ENCODE peak calls at places on chromosome 21, in eight cellular contexts. T, Q, I, G, A, Z, W and V are unnamed samples.

GRCh38 chr21:23613014-23613413 is 1994.3 kb downstream of the MRPL39 start:
- DNase-seq in T (no peak), Q (no peak), I (no peak), G (no peak), A (no peak), Z (no peak), W (no peak), V (no peak)

GRCh38 chr21:35697321-35697808 is 363.0 kb downstream of the SETD4 start:
- DNase-seq in T (peak; percentile 93), Q (no peak), I (peak; percentile 74), G (peak; percentile 61), A (peak; percentile 76), Z (peak; percentile 57), W (no peak), V (no peak)

GRCh38 chr21:43204638-43205037 is 35.8 kb downstream of the CRYAA start:
- DNase-seq in T (no peak), Q (no peak), I (peak; percentile 41), G (no peak), A (peak; percentile 1), Z (no peak), W (no peak), V (no peak)

GRCh38 chr21:43272591-43272990 is 103.8 kb downstream of the CRYAA start:
- DNase-seq in T (no peak), Q (no peak), I (no peak), G (peak; percentile 6), A (no peak), Z (no peak), W (no peak), V (no peak)

GRCh38 chr21:42578034-42578433 is 64.4 kb downstream of the SLC37A1 start:
- DNase-seq in T (no peak), Q (no peak), I (peak; percentile 36), G (no peak), A (no peak), Z (no peak), W (no peak), V (no peak)

GRCh38 chr21:35011681-35012080 is 37.4 kb downstream of the RUNX1 start:
- DNase-seq in T (no peak), Q (no peak), I (no peak), G (no peak), A (no peak), Z (no peak), W (no peak), V (no peak)

GRCh38 chr21:43778469-43779335 is 2.6 kb upstream of the CSTB start:
- DNase-seq in T (no peak), Q (no peak), I (no peak), G (no peak), A (no peak), Z (no peak), W (no peak), V (no peak)

GRCh38 chr21:17931080-17931479 is 111.9 kb upstream of the C21orf91 start:
- DNase-seq in T (peak; percentile 36), Q (no peak), I (no peak), G (no peak), A (no peak), Z (peak; percentile 22), W (peak; percentile 72), V (no peak)

GRCh38 chr21:43916691-43917514 is 51.9 kb downstream of the AGPAT3 start:
- DNase-seq in T (peak; percentile 83), Q (no peak), I (peak; percentile 59), G (no peak), A (no peak), Z (peak; percentile 85), W (no peak), V (peak; percentile 51)

GRCh38 chr21:25457411-25457810 is 149.9 kb downstream of the MRPL39 start:
- DNase-seq in T (peak; percentile 89), Q (no peak), I (no peak), G (no peak), A (no peak), Z (peak; percentile 87), W (peak; percentile 61), V (peak; percentile 84)

GRCh38 chr21:43367296-43367695 is 59.6 kb downstream of the SIK1 start:
- DNase-seq in T (no peak), Q (no peak), I (no peak), G (no peak), A (no peak), Z (no peak), W (no peak), V (no peak)

GRCh38 chr21:27513016-27513415 is 546.1 kb upstream of the ADAMTS5 start:
- DNase-seq in T (no peak), Q (no peak), I (no peak), G (no peak), A (no peak), Z (no peak), W (no peak), V (no peak)

GRCh38 chr21:35737899-35738341 is 322.4 kb downstream of the SETD4 start:
- DNase-seq in T (no peak), Q (no peak), I (peak; percentile 63), G (peak; percentile 48), A (peak; percentile 56), Z (peak; percentile 67), W (no peak), V (no peak)

GRCh38 chr21:29196021-29196663 is 65.7 kb downstream of the MAP3K7CL start:
- DNase-seq in T (peak; percentile 79), Q (peak; percentile 76), I (peak; percentile 66), G (no peak), A (peak; percentile 52), Z (peak; percentile 91), W (peak; percentile 55), V (peak; percentile 80)
- TF ChIP-seq CTCF in T (peak; percentile 67), Q (peak; percentile 28), I (no peak), G (no peak), A (no peak), Z (peak; percentile 63), W (peak; percentile 70), V (peak; percentile 68)

DNA sequence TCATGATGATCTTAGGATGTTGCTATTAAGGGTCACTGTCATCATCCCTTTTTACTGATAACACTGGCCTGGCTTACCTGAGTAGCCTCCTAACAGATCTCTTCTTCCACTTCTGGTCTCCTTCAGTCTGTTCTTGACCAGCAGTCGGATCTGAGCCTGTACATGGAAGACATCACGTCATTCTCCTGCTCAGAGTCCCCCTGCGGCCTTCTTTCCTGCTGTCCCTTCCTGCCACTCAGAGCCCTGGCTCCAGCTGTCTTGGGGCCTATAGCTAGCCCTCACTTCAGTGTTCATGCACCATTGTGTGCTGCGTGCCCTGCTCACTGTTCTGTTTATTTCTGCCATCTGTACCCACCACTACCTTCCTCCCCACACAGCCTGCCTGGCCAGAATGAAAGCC is 8.3 kb downstream of the ADARB1 start:
- DNase-seq in T (no peak), Q (no peak), I (no peak), G (no peak), A (no peak), Z (no peak), W (no peak), V (no peak)
- H3K4me3 ChIP-seq in T (no peak overlapping the region), Q (no peak overlapping the region), I (no peak overlapping the region), G (no peak overlapping the region), A (no peak overlapping the region), Z (no peak overlapping the region), W (no peak overlapping the region), V (no peak overlapping the region)

DNA sequence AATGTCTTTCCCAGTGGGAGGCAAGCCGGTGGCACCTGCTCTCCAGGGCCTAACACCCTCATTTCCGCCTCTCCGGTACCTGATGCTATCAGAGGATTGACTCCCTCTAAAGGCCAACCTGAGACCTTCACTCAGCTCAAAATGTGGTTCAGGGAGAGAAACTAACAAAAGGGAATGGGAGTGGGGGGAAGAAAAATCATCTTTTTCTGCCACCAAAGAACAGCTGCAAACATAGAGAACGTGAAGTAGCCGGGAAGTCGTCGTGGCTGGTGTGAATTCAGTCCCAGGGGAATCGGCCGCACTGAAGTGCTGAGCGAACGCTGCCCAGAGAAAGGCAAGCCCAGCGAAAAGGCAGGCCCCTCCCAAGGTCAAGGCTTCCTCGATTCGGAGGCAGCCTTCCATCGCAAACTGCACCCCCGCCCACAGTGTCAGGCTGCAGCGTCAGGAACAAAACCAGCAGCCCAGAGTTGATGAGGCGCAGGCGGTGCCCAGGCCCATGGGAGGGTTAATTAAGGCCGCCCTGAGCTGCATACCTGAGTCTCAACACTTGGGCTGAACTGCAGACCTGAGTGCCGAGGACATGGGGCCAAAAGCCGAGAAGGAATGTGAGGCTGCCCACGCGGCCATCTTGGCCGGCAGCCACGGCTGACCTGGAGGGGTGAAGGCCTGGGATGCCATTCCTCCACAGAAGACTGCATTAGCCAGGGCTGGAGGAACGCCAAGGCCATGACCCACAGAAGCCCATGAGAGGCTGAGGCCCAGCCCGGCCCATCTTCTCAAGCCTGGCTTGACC is 160.2 kb downstream of the PSMG1 start:
- DNase-seq in T (no peak), Q (no peak), I (peak; percentile 66), G (peak; percentile 56), A (peak; percentile 52), Z (no peak), W (no peak), V (no peak)
- TF ChIP-seq CTCF in T (no peak), Q (no peak), I (no peak), G (peak; percentile 38), A (no peak), Z (no peak), W (peak; percentile 37), V (peak; percentile 13)

GRCh38 chr21:16307256-16307655 is 577.5 kb downstream of the USP25 start:
- DNase-seq in T (no peak), Q (no peak), I (no peak), G (no peak), A (no peak), Z (no peak), W (no peak), V (no peak)
- H3K4me3 ChIP-seq in T (no peak overlapping the region), Q (no peak overlapping the region), I (no peak overlapping the region), G (peak overlapping the region; percentile 57), A (peak overlapping the region; percentile 28), Z (no peak overlapping the region), W (no peak overlapping the region), V (no peak overlapping the region)

GRCh38 chr21:37087188-37087587 is 14.1 kb downstream of the TTC3 start:
- DNase-seq in T (no peak), Q (no peak), I (no peak), G (no peak), A (peak; percentile 42), Z (no peak), W (no peak), V (no peak)
- TF ChIP-seq CTCF in T (no peak), Q (peak; percentile 53), I (no peak), G (peak; percentile 36), A (peak; percentile 18), Z (no peak), W (peak; percentile 8), V (no peak)

GRCh38 chr21:33264561-33264960 is 1.6 kb upstream of the IL10RB start:
- DNase-seq in T (no peak), Q (no peak), I (no peak), G (no peak), A (no peak), Z (no peak), W (no peak), V (no peak)

GRCh38 chr21:33266050-33266783 is at the start of gene IL10RB:
- DNase-seq in T (peak; percentile 80), Q (peak; percentile 64), I (peak; percentile 80), G (peak; percentile 78), A (peak; percentile 59), Z (peak; percentile 89), W (peak; percentile 85), V (no peak)

GRCh38 chr21:33267250-33267649 is 1.1 kb downstream of the IL10RB start:
- DNase-seq in T (no peak), Q (no peak), I (no peak), G (no peak), A (no peak), Z (no peak), W (no peak), V (no peak)

GRCh38 chr21:33266784-33267135 is 593 bp downstream of the IL10RB start:
- DNase-seq in T (peak; percentile 42), Q (no peak), I (no peak), G (no peak), A (no peak), Z (peak; percentile 77), W (peak; percentile 52), V (peak; percentile 33)

GRCh38 chr21:33265664-33266049 is 510 bp upstream of the IL10RB start:
- DNase-seq in T (peak; percentile 54), Q (no peak), I (peak; percentile 79), G (peak; percentile 40), A (peak; percentile 54), Z (peak; percentile 85), W (peak; percentile 80), V (peak; percentile 68)
- H3K4me3 ChIP-seq in T (peak overlapping the region; percentile 72), Q (peak overlapping the region; percentile 81), I (peak overlapping the region; percentile 76), G (peak overlapping the region; percentile 87), A (peak overlapping the region; percentile 76), Z (peak overlapping the region; percentile 86), W (peak overlapping the region; percentile 78), V (peak overlapping the region; percentile 89)